ENCODE peak calls at places on chromosomes 16 and 17, in six cellular contexts. S, P, Z, D, Q and R are unnamed samples.

GRCh38 chr17:58377661-58378060 is 25.7 kb upstream of the SUPT4H1 start:
- DNase-seq in Z (no peak), S (no peak), D (no peak), P (no peak), Q (no peak), R (no peak)

GRCh38 chr17:28949185-28950016 is 1.9 kb downstream of the PHF12 start:
- DNase-seq in P (peak), Z (peak), D (no peak), Q (peak), S (peak), R (no peak)

GRCh38 chr17:48812001-48812400 is 5.0 kb downstream of the TTLL6 start:
- DNase-seq in Q (no peak), Z (no peak), S (no peak), D (no peak), P (no peak), R (no peak)

GRCh38 chr17:28744104-28744801 is 442 bp downstream of the TRAF4 start:
- DNase-seq in Q (peak), Z (peak), S (peak), D (no peak), P (peak), R (no peak)

GRCh38 chr17:80766290-80766689 is 221.7 kb downstream of the RPTOR start:
- DNase-seq in D (no peak), Q (no peak), P (no peak), Z (no peak), S (no peak), R (no peak)

GRCh38 chr17:74455025-74455585 is 11.3 kb upstream of the CD300A start:
- DNase-seq in D (no peak), S (no peak), Q (peak), Z (no peak), P (no peak), R (no peak)

GRCh38 chr17:8935194-8935593 is 30.3 kb downstream of the PIK3R5 start:
- DNase-seq in Q (no peak), S (no peak), Z (no peak), P (no peak), D (no peak), R (no peak)

GRCh38 chr16:9422769-9423513 is 331.5 kb downstream of the HAPSTR1 start:
- DNase-seq in S (no peak), P (no peak), Q (no peak), Z (no peak), D (no peak), R (no peak)

GRCh38 chr16:71441348-71441781 is 489 bp downstream of the TLE7 start:
- DNase-seq in D (no peak), Z (no peak), Q (no peak), S (peak), P (no peak), R (no peak)

GRCh38 chr16:71637398-71637797 is 11.4 kb downstream of the MARVELD3 start:
- DNase-seq in Z (no peak), Q (no peak), S (no peak), D (no peak), P (no peak), R (no peak)

GRCh38 chr16:23302045-23302956 is at the start of gene SCNN1B:
- DNase-seq in Q (peak), D (no peak), Z (no peak), P (peak), S (peak), R (no peak)
- TF ChIP-seq CTCF in Q (no peak), D (no peak), Z (no peak), P (no peak), S (no peak), R (no peak)

DNA sequence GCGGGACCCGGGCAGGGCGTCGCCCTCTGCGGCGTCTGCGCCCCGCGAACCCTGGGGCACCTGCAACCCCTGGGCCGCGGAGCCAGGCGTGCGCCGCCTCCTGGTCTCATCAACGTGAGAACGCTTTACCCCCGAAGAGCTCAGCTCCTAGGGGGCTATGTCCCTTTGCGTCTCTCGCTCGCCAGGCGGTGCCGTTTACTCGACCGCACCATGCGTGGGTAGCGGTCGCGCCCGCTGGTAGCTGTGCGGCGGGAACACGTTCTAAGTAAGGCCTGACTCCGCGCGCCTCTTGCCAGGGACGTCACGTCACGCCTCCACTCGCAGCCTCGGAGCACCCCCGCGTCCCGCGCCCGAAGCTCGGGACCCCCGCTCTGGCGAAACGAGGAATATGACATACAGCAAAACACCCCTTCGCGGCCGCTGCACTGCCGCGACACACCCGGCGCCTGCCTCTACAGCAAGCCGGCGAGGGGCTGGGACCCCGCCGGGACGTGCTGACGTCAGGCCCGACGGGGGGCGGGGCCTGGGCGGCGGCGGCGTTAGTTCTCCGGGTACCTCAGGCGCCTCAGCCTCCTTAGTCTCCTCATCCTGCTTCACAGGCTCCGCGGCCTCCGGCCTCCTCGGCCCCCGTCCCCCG is at the start of gene RAB11FIP3:
- DNase-seq in Q (peak), Z (peak), S (peak), P (peak), D (peak), R (peak)
- TF ChIP-seq POLR2AphosphoS5 in Q (peak), Z (peak), S (peak), P (peak), D (peak), R (peak)

DNA sequence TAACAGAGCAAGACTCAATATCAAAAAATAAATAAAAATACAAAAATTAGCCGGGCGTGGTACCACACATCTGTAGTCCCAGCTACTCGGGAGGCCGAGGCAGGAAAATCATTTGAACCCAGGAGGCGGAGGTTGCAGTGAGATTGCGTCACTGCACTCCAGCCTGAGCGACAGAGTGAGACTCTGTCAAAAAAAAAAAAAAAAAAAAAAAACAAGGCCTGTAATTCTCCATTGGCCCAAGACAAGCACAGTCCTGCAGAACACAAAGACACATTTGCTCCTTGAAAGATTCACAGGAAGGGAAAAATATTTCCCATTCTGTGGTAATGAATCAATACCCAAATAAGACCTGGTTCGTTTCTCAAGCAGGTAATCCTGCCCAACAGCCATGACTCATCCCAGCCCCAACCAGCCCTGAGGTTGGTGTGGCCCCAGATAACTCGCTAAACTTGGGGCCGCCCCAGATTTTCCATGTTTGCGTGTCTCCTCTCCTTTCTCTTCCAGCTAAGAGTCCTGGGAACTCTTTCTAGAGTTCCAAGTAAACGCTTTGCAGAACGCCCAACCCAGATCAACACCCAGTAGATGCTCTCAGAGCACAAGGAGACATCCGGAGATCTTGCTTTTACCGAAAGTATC is 40.3 kb upstream of the SNN start:
- DNase-seq in D (no peak), Z (peak), P (peak), S (no peak), Q (no peak), R (no peak)
- TF ChIP-seq EP300 in D (no peak), Z (no peak), P (no peak), S (no peak), Q (no peak), R (no peak)

DNA sequence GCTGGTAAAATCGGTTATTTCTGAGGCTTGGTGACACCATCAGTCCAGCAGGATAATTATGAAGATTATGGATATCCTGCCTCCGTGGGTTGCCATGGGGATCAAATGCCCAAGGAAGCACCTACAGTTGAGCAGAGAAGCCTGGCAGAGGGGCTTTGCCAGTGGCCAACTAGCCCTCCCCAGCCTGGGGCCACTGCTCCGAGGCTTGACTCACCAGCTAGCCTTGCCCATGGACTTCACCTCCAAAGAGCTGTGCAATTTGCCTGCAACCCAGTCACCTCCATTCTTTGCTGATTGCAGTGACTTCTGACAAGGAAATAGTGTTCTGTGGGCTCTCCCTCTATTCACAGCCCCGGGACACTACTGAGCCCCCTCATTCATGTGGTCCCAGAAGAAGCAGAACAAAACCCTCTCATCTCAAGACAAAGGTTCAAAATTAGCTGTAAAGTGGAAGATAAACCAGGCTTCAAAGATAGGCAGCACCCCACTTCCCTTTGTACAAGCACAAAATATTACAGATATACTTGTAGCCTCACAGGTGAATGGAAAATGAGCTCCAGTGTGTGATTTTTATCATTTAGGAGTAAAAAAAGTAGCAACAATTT is 1.6 kb downstream of the PECAM1 start:
- DNase-seq in Q (no peak), P (no peak), S (no peak), D (no peak), Z (no peak), R (no peak)
- TF ChIP-seq CTCF in Q (no peak), P (no peak), S (no peak), D (no peak), Z (no peak), R (no peak)

GRCh38 chr16:85176541-85177447 is 64.5 kb upstream of the CIBAR2 start:
- DNase-seq in Z (no peak), P (no peak), Q (no peak), S (peak), D (no peak), R (no peak)
- TF ChIP-seq POLR2AphosphoS5 in Z (peak), P (no peak), Q (no peak), S (no peak), D (no peak), R (no peak)

GRCh38 chr16:88405325-88406060 is 22.7 kb downstream of the ZNF469 start:
- DNase-seq in S (peak), Q (no peak), D (no peak), Z (no peak), P (peak), R (no peak)

GRCh38 chr16:88404769-88405168 is 22.0 kb downstream of the ZNF469 start:
- DNase-seq in D (no peak), Z (no peak), Q (no peak), P (no peak), S (no peak), R (no peak)

GRCh38 chr16:88407807-88408206 is 25.0 kb downstream of the ZNF469 start:
- DNase-seq in P (no peak), D (no peak), S (no peak), Q (no peak), Z (no peak), R (no peak)

GRCh38 chr16:88407042-88407420 is 24.3 kb downstream of the ZNF469 start:
- DNase-seq in Q (no peak), D (no peak), Z (no peak), S (no peak), P (no peak), R (no peak)

DNA sequence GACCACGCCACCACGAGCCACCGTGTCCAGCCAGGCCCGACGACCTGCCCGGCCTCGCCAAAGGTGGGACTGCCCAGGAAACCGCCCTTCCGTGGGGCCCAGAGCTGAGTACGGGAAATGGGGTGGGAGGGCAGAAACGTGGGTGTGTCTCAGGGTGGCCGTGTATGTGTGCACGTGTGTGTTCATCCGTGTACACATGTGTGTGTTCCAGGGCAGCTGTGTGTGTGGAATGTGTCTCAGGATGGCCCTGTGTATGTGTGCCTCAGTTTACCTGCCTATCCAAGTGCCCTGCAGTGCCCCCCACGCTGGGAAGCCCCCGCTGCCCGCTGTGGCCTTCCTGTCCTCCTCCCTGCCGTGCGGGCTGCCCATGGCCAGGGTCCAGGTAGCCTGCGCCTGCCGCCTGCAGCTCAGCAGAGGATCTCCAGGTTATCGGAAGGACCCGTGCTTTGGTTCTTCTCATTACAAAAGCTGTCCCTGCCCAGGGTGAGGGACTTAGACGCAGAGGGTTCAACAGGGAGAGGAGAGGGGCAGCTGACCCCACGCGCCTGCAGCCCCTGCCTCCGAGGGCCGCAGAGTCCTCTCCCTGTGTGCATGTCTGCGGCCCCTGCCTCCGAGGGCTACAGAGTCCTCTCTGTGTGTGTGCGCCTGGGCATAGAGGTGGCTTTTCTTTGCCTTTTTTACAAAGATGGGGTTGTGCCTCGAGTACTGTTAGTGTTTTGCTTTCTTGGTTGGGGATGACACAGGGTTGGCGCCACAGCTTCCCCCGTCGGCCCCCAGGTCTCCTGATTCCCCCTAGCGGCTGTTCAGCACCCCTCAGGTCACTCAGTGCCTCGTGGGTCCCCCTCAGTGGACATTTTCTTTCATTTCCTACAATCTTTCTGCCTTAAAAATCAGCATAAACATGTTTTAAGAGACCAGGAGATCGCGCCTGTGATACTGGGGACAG is 23.6 kb downstream of the ZNF469 start:
- DNase-seq in Z (no peak), D (no peak), Q (no peak), P (no peak), S (peak), R (no peak)
- TF ChIP-seq EP300 in Z (no peak), D (no peak), Q (no peak), P (no peak), S (no peak), R (no peak)